ENCODE peak calls at places on chromosomes 2 and 18, in four cellular contexts. One of them, this sample, is unnamed.

GRCh38 chr18:58223717-58224424 is 179.8 kb downstream of the NEDD4L start:
- DNase-seq in epithelial cell of esophagus: peak; percentile 97
- DNase-seq in A673: no peak
- DNase-seq in nephron progenitor cell: no peak
- DNase-seq in this sample: peak; percentile 61

GRCh38 chr2:86633094-86633740 is 9.6 kb upstream of the RNF103 start:
- DNase-seq in epithelial cell of esophagus: no peak
- DNase-seq in A673: no peak
- DNase-seq in nephron progenitor cell: no peak
- DNase-seq in this sample: no peak

GRCh38 chr2:177759443-177759842 is 313.1 kb downstream of the PDE11A start:
- DNase-seq in epithelial cell of esophagus: no peak
- DNase-seq in A673: no peak
- DNase-seq in nephron progenitor cell: no peak
- DNase-seq in this sample: no peak

GRCh38 chr2:236536727-236537398 is 32.8 kb upstream of the ACKR3 start:
- DNase-seq in epithelial cell of esophagus: no peak
- DNase-seq in A673: no peak
- DNase-seq in nephron progenitor cell: no peak
- DNase-seq in this sample: no peak

GRCh38 chr2:225600865-225601264 is 201.4 kb downstream of the NYAP2 start:
- DNase-seq in epithelial cell of esophagus: no peak
- DNase-seq in A673: no peak
- DNase-seq in nephron progenitor cell: no peak
- DNase-seq in this sample: no peak

GRCh38 chr2:177393381-177393780 is 808 bp downstream of the AGPS start:
- DNase-seq in epithelial cell of esophagus: peak; percentile 15
- DNase-seq in A673: no peak
- DNase-seq in nephron progenitor cell: no peak
- DNase-seq in this sample: no peak

GRCh38 chr2:40625849-40626248 is 174.0 kb upstream of the SLC8A1 start:
- DNase-seq in epithelial cell of esophagus: peak; percentile 84
- DNase-seq in A673: no peak
- DNase-seq in nephron progenitor cell: no peak
- DNase-seq in this sample: no peak

GRCh38 chr2:73099486-73099885 is 13.3 kb downstream of the RAB11FIP5 start:
- DNase-seq in epithelial cell of esophagus: no peak
- DNase-seq in A673: no peak
- DNase-seq in nephron progenitor cell: no peak
- DNase-seq in this sample: no peak

GRCh38 chr2:234631896-234632514 is 135.1 kb upstream of the ARL4C start:
- DNase-seq in epithelial cell of esophagus: no peak
- DNase-seq in A673: no peak
- DNase-seq in nephron progenitor cell: no peak
- DNase-seq in this sample: no peak

GRCh38 chr18:46497129-46497528 is 159.9 kb downstream of the LOXHD1 start:
- DNase-seq in epithelial cell of esophagus: peak; percentile 56
- DNase-seq in A673: peak; percentile 54
- DNase-seq in nephron progenitor cell: peak; percentile 91
- DNase-seq in this sample: no peak

GRCh38 chr2:241562269-241562891 is 3.8 kb downstream of the BOK start:
- DNase-seq in epithelial cell of esophagus: no peak
- DNase-seq in A673: no peak
- DNase-seq in nephron progenitor cell: no peak
- DNase-seq in this sample: peak; percentile 52

GRCh38 chr18:48797841-48798255 is 152.9 kb downstream of the SMAD7 start:
- DNase-seq in epithelial cell of esophagus: no peak
- DNase-seq in A673: no peak
- DNase-seq in nephron progenitor cell: peak; percentile 0
- DNase-seq in this sample: peak; percentile 14

GRCh38 chr2:157492189-157492773 is 48.4 kb upstream of the CYTIP start:
- DNase-seq in epithelial cell of esophagus: peak; percentile 72
- DNase-seq in A673: peak; percentile 72
- DNase-seq in nephron progenitor cell: peak; percentile 65
- DNase-seq in this sample: peak; percentile 60

GRCh38 chr2:171547256-171547655 is 25.0 kb downstream of the CYBRD1 start:
- DNase-seq in epithelial cell of esophagus: no peak
- DNase-seq in A673: no peak
- DNase-seq in nephron progenitor cell: no peak
- DNase-seq in this sample: no peak

GRCh38 chr18:22420649-22421048 is 2.9 kb upstream of the CTAGE1 start:
- DNase-seq in epithelial cell of esophagus: no peak
- DNase-seq in A673: no peak
- DNase-seq in nephron progenitor cell: no peak
- DNase-seq in this sample: no peak

GRCh38 chr18:2641638-2642037 is 13.9 kb upstream of the SMCHD1 start:
- DNase-seq in epithelial cell of esophagus: no peak
- DNase-seq in A673: no peak
- DNase-seq in nephron progenitor cell: no peak
- DNase-seq in this sample: no peak

GRCh38 chr2:225337183-225337582 is 62.3 kb upstream of the NYAP2 start:
- DNase-seq in epithelial cell of esophagus: peak; percentile 13
- DNase-seq in A673: peak; percentile 49
- DNase-seq in nephron progenitor cell: no peak
- DNase-seq in this sample: no peak

GRCh38 chr2:212330263-212330662 is 208.3 kb downstream of the ERBB4 start:
- DNase-seq in epithelial cell of esophagus: peak; percentile 4
- DNase-seq in A673: peak; percentile 38
- DNase-seq in nephron progenitor cell: no peak
- DNase-seq in this sample: no peak

GRCh38 chr2:212406716-212407115 is 131.9 kb downstream of the ERBB4 start:
- DNase-seq in epithelial cell of esophagus: no peak
- DNase-seq in A673: no peak
- DNase-seq in nephron progenitor cell: no peak
- DNase-seq in this sample: no peak

GRCh38 chr2:85915606-85916303 is 27.0 kb upstream of the ST3GAL5 start:
- DNase-seq in epithelial cell of esophagus: no peak
- DNase-seq in A673: no peak
- DNase-seq in nephron progenitor cell: no peak
- DNase-seq in this sample: no peak

GRCh38 chr2:18883626-18884456 is 294.5 kb upstream of the NT5C1B start:
- DNase-seq in epithelial cell of esophagus: peak; percentile 59
- DNase-seq in A673: peak; percentile 3
- DNase-seq in nephron progenitor cell: no peak
- DNase-seq in this sample: no peak

GRCh38 chr2:84969511-84970265 is 1.3 kb upstream of the KCMF1 start:
- DNase-seq in epithelial cell of esophagus: no peak
- DNase-seq in A673: peak; percentile 43
- DNase-seq in nephron progenitor cell: no peak
- DNase-seq in this sample: no peak

GRCh38 chr2:6392966-6393365 is 472.7 kb downstream of the CMPK2 start:
- DNase-seq in epithelial cell of esophagus: no peak
- DNase-seq in A673: no peak
- DNase-seq in nephron progenitor cell: no peak
- DNase-seq in this sample: no peak

GRCh38 chr18:26457611-26458350 is 90.6 kb downstream of the KCTD1 start:
- DNase-seq in epithelial cell of esophagus: no peak
- DNase-seq in A673: no peak
- DNase-seq in nephron progenitor cell: peak; percentile 42
- DNase-seq in this sample: no peak

GRCh38 chr2:47508641-47509040 is 105.7 kb downstream of the MSH2 start:
- DNase-seq in epithelial cell of esophagus: no peak
- DNase-seq in A673: no peak
- DNase-seq in nephron progenitor cell: no peak
- DNase-seq in this sample: no peak

GRCh38 chr2:7288484-7288883 is 371.3 kb downstream of the RNF144A start:
- DNase-seq in epithelial cell of esophagus: peak; percentile 79
- DNase-seq in A673: no peak
- DNase-seq in nephron progenitor cell: no peak
- DNase-seq in this sample: no peak

GRCh38 chr2:102262218-102263129 is 48.9 kb upstream of the IL1RL1 start:
- DNase-seq in epithelial cell of esophagus: no peak
- DNase-seq in A673: no peak
- DNase-seq in nephron progenitor cell: no peak
- DNase-seq in this sample: no peak

GRCh38 chr2:237026981-237027711 is 58.5 kb upstream of the COPS8 start:
- DNase-seq in epithelial cell of esophagus: peak; percentile 85
- DNase-seq in A673: peak; percentile 58
- DNase-seq in nephron progenitor cell: peak; percentile 74
- DNase-seq in this sample: peak; percentile 84

GRCh38 chr2:158458617-158458920 is 1.8 kb downstream of the PKP4 start:
- DNase-seq in epithelial cell of esophagus: no peak
- DNase-seq in A673: no peak
- DNase-seq in nephron progenitor cell: no peak
- DNase-seq in this sample: no peak

GRCh38 chr2:212523756-212524155 is 14.8 kb downstream of the ERBB4 start:
- DNase-seq in epithelial cell of esophagus: no peak
- DNase-seq in A673: peak; percentile 52
- DNase-seq in nephron progenitor cell: no peak
- DNase-seq in this sample: no peak

GRCh38 chr2:240628507-240629418 is 3.5 kb downstream of the GPR35 start:
- DNase-seq in epithelial cell of esophagus: no peak
- DNase-seq in A673: no peak
- DNase-seq in nephron progenitor cell: no peak
- DNase-seq in this sample: peak; percentile 39

GRCh38 chr2:127225186-127225960 is 5.3 kb upstream of the CYP27C1 start:
- DNase-seq in epithelial cell of esophagus: no peak
- DNase-seq in A673: peak; percentile 52
- DNase-seq in nephron progenitor cell: no peak
- DNase-seq in this sample: no peak

GRCh38 chr2:234905547-234906260 is 46.1 kb upstream of the SH3BP4 start:
- DNase-seq in epithelial cell of esophagus: no peak
- DNase-seq in A673: peak; percentile 16
- DNase-seq in nephron progenitor cell: no peak
- DNase-seq in this sample: no peak

GRCh38 chr2:199223791-199224190 is 233.9 kb downstream of the SATB2 start:
- DNase-seq in epithelial cell of esophagus: peak; percentile 83
- DNase-seq in A673: no peak
- DNase-seq in nephron progenitor cell: no peak
- DNase-seq in this sample: no peak

DNA sequence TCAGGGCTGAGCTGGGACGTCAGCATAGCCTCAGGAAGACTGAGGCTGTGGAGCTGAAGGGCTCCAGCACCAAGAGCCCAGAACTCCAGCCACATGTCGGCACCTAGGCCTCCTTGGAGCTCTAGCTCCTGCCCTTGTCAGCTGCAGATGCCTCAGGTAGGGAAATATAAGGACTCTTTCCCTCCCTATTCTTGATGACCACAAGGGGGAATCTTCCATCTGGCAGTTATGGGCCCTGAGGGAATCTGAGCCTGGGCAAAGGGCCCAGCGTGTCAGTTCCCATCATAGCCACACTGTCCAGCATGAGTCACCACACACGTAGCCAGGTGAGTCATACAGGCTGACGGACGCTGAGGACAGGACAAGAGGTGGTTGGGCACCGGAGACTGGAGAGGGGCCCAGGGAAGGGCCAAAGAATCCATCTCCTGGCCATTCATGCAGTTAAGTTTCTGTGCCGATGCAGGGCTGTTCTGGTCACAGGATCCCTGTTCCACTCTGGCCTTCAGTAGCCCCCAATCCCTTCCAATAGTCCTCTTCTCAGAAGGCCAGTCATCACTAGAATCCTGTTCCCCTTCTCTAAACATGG is 1.8 kb downstream of the MPV17 start:
- DNase-seq in epithelial cell of esophagus: peak; percentile 98
- DNase-seq in A673: peak; percentile 42
- DNase-seq in nephron progenitor cell: no peak
- DNase-seq in this sample: peak; percentile 61
- TF ChIP-seq CTCF in epithelial cell of esophagus: peak; percentile 61
- TF ChIP-seq CTCF in A673: no peak
- TF ChIP-seq CTCF in nephron progenitor cell: peak; percentile 23
- TF ChIP-seq CTCF in this sample: no peak

GRCh38 chr18:74459877-74460276 is 2.8 kb upstream of the DIPK1C start:
- DNase-seq in epithelial cell of esophagus: no peak
- DNase-seq in A673: no peak
- DNase-seq in nephron progenitor cell: no peak
- DNase-seq in this sample: no peak
- TF ChIP-seq CTCF in epithelial cell of esophagus: peak; percentile 13
- TF ChIP-seq CTCF in A673: peak; percentile 30
- TF ChIP-seq CTCF in nephron progenitor cell: peak; percentile 41
- TF ChIP-seq CTCF in this sample: no peak

DNA sequence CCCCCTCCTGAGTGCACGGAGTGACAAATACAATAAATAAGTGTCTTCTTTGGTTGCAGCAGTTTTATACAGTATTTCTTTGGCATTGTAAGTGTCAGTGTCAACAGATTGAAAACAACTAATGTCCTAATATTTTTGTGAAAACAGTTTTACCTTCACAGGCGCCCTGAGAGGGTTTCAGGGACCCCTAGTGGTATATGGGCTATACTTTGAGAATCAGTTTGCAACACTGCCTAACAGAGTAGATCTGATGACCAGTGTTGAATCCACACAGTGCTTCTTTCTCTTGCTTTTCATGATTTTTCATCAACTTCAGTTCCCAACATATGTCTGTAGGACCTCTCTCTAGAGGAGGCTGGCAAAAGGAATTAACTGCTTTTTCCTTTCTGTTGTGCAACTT is 162.2 kb downstream of the PRPF40A start:
- DNase-seq in epithelial cell of esophagus: no peak
- DNase-seq in A673: peak; percentile 50
- DNase-seq in nephron progenitor cell: no peak
- DNase-seq in this sample: no peak
- TF ChIP-seq CTCF in epithelial cell of esophagus: no peak
- TF ChIP-seq CTCF in A673: peak; percentile 64
- TF ChIP-seq CTCF in nephron progenitor cell: peak; percentile 38
- TF ChIP-seq CTCF in this sample: no peak

DNA sequence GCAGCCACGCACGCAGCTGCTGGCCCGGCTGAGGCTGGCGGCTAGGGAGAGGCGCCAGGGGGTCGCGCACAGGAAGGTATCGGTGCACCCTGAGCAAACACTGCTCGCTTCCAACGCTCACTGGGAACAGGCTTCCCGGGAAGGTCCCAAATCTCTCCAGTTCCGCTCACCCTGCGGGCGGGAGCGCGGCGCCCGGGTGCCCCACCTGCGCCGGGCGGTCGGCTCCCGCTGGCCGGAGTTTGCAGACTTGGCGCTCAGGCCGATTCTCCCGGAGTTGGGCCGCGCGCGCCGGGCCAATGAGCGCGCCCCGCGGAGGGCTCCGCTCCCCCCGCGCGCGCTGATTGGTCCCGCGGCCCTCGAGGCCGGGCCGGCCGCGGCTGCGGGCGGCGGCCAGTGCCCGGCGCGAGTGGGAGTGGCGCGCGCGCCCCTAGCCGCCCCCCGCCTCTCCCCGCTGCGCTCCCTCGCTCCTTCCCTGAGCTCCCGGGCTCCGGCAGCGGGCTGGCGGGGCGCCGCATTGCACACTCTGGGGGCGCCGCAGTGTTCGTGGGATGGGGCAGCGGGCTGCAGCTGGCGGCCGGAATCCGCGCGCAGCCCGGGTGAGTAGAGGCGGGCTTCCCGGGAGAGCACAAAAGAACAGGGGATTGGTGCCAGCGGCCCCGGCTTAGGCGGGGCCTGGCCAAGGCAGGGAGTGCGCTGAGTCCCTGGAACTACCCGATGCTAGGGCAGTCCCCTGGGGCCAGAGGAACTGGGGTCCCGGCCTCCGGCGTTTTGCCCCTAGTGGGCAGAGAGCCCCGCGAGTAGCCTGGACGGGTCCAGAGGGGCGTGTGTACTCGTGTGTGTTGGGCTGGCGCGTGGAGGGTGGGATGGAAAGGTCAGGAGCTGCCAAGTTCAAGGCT is at the start of gene LYPD6:
- DNase-seq in epithelial cell of esophagus: peak; percentile 82
- DNase-seq in A673: peak; percentile 73
- DNase-seq in nephron progenitor cell: peak; percentile 84
- DNase-seq in this sample: peak; percentile 74
- TF ChIP-seq CTCF in epithelial cell of esophagus: no peak
- TF ChIP-seq CTCF in A673: no peak
- TF ChIP-seq CTCF in nephron progenitor cell: no peak
- TF ChIP-seq CTCF in this sample: no peak

GRCh38 chr2:121596221-121597080 is 52.8 kb downstream of the CLASP1 start:
- DNase-seq in epithelial cell of esophagus: peak; percentile 49
- DNase-seq in A673: peak; percentile 75
- DNase-seq in nephron progenitor cell: peak; percentile 7
- DNase-seq in this sample: peak; percentile 65
- TF ChIP-seq CTCF in epithelial cell of esophagus: peak; percentile 58
- TF ChIP-seq CTCF in A673: peak; percentile 76
- TF ChIP-seq CTCF in nephron progenitor cell: peak; percentile 36
- TF ChIP-seq CTCF in this sample: peak; percentile 46